ENCODE peak calls at places on chromosomes 11 and 22, in nine cellular contexts. One of them, this sample, is unnamed.

GRCh38 chr11:1233351-1234053 is 10.6 kb downstream of the MUC5B start:
- DNase-seq in SK-N-SH: peak; percentile 49
- DNase-seq in HCT116: no peak
- DNase-seq in hepatocyte: no peak
- DNase-seq in MM.1S: no peak
- DNase-seq in neural progenitor cell: no peak
- DNase-seq in OCI-LY7: no peak
- DNase-seq in PC-3: peak; percentile 34
- DNase-seq in GM23248: no peak
- DNase-seq in this sample: no peak

GRCh38 chr22:34814260-34814659 is 251.7 kb upstream of the ISX start:
- DNase-seq in neural progenitor cell: no peak
- DNase-seq in HCT116: no peak
- DNase-seq in hepatocyte: peak; percentile 21
- DNase-seq in SK-N-SH: no peak
- DNase-seq in GM23248: no peak
- DNase-seq in MM.1S: no peak
- DNase-seq in PC-3: no peak
- DNase-seq in OCI-LY7: no peak
- DNase-seq in this sample: no peak

GRCh38 chr11:12192796-12193514 is 82.6 kb downstream of the MICAL2 start:
- DNase-seq in PC-3: no peak
- DNase-seq in SK-N-SH: no peak
- DNase-seq in OCI-LY7: no peak
- DNase-seq in neural progenitor cell: no peak
- DNase-seq in HCT116: no peak
- DNase-seq in GM23248: no peak
- DNase-seq in hepatocyte: no peak
- DNase-seq in MM.1S: no peak
- DNase-seq in this sample: no peak

GRCh38 chr11:110087820-110088534 is 5.2 kb upstream of the ZC3H12C start:
- DNase-seq in neural progenitor cell: no peak
- DNase-seq in OCI-LY7: no peak
- DNase-seq in SK-N-SH: no peak
- DNase-seq in HCT116: no peak
- DNase-seq in MM.1S: no peak
- DNase-seq in GM23248: peak; percentile 72
- DNase-seq in hepatocyte: no peak
- DNase-seq in PC-3: no peak
- DNase-seq in this sample: no peak

GRCh38 chr11:16959528-16960100 is 54.6 kb downstream of the PLEKHA7 start:
- DNase-seq in SK-N-SH: no peak
- DNase-seq in PC-3: no peak
- DNase-seq in OCI-LY7: no peak
- DNase-seq in hepatocyte: no peak
- DNase-seq in MM.1S: peak; percentile 70
- DNase-seq in neural progenitor cell: peak; percentile 47
- DNase-seq in HCT116: no peak
- DNase-seq in GM23248: no peak
- DNase-seq in this sample: no peak

GRCh38 chr11:134126197-134126822 is 57.4 kb downstream of the JAM3 start:
- DNase-seq in neural progenitor cell: no peak
- DNase-seq in HCT116: no peak
- DNase-seq in SK-N-SH: peak; percentile 50
- DNase-seq in MM.1S: no peak
- DNase-seq in PC-3: peak; percentile 20
- DNase-seq in hepatocyte: peak; percentile 26
- DNase-seq in OCI-LY7: no peak
- DNase-seq in GM23248: peak; percentile 96
- DNase-seq in this sample: peak; percentile 28

GRCh38 chr11:64007629-64008282 is 21.5 kb downstream of the OTUB1 start:
- DNase-seq in HCT116: peak; percentile 54
- DNase-seq in SK-N-SH: peak; percentile 91
- DNase-seq in GM23248: peak; percentile 84
- DNase-seq in OCI-LY7: no peak
- DNase-seq in PC-3: no peak
- DNase-seq in MM.1S: no peak
- DNase-seq in neural progenitor cell: peak; percentile 87
- DNase-seq in hepatocyte: peak; percentile 85
- DNase-seq in this sample: peak; percentile 95

GRCh38 chr11:22982903-22983302 is 122.6 kb upstream of the CCDC179 start:
- DNase-seq in PC-3: no peak
- DNase-seq in MM.1S: no peak
- DNase-seq in OCI-LY7: no peak
- DNase-seq in neural progenitor cell: no peak
- DNase-seq in SK-N-SH: no peak
- DNase-seq in HCT116: no peak
- DNase-seq in GM23248: no peak
- DNase-seq in hepatocyte: no peak
- DNase-seq in this sample: no peak

GRCh38 chr11:94175545-94175944 is 46.9 kb downstream of the PANX1 start:
- DNase-seq in HCT116: no peak
- DNase-seq in OCI-LY7: no peak
- DNase-seq in neural progenitor cell: no peak
- DNase-seq in GM23248: peak; percentile 96
- DNase-seq in PC-3: no peak
- DNase-seq in MM.1S: no peak
- DNase-seq in SK-N-SH: no peak
- DNase-seq in hepatocyte: no peak
- DNase-seq in this sample: no peak

GRCh38 chr22:36332623-36333331 is 55.0 kb downstream of the MYH9 start:
- DNase-seq in PC-3: peak; percentile 89
- DNase-seq in SK-N-SH: no peak
- DNase-seq in HCT116: no peak
- DNase-seq in MM.1S: peak; percentile 78
- DNase-seq in neural progenitor cell: no peak
- DNase-seq in hepatocyte: peak; percentile 71
- DNase-seq in OCI-LY7: peak; percentile 36
- DNase-seq in GM23248: peak; percentile 45
- DNase-seq in this sample: no peak

GRCh38 chr22:19759994-19760651 is 455 bp upstream of the TBX1 start:
- DNase-seq in PC-3: peak; percentile 2
- DNase-seq in hepatocyte: no peak
- DNase-seq in SK-N-SH: peak; percentile 74
- DNase-seq in MM.1S: no peak
- DNase-seq in neural progenitor cell: peak; percentile 36
- DNase-seq in GM23248: peak; percentile 46
- DNase-seq in OCI-LY7: no peak
- DNase-seq in HCT116: no peak
- DNase-seq in this sample: peak; percentile 42

GRCh38 chr11:16184588-16184987 is 171.8 kb downstream of the SOX6 start:
- DNase-seq in OCI-LY7: no peak
- DNase-seq in neural progenitor cell: no peak
- DNase-seq in SK-N-SH: no peak
- DNase-seq in MM.1S: no peak
- DNase-seq in HCT116: no peak
- DNase-seq in hepatocyte: peak; percentile 75
- DNase-seq in GM23248: peak; percentile 87
- DNase-seq in PC-3: peak; percentile 60
- DNase-seq in this sample: no peak

GRCh38 chr11:113288286-113288863 is 26.0 kb upstream of the TTC12 start:
- DNase-seq in MM.1S: no peak
- DNase-seq in SK-N-SH: no peak
- DNase-seq in PC-3: no peak
- DNase-seq in hepatocyte: peak; percentile 38
- DNase-seq in neural progenitor cell: no peak
- DNase-seq in GM23248: no peak
- DNase-seq in OCI-LY7: no peak
- DNase-seq in HCT116: no peak
- DNase-seq in this sample: no peak

GRCh38 chr11:63609536-63609935 is 4.7 kb downstream of the PLAAT3 start:
- DNase-seq in hepatocyte: no peak
- DNase-seq in HCT116: no peak
- DNase-seq in PC-3: no peak
- DNase-seq in SK-N-SH: peak; percentile 44
- DNase-seq in MM.1S: no peak
- DNase-seq in GM23248: no peak
- DNase-seq in neural progenitor cell: no peak
- DNase-seq in OCI-LY7: no peak
- DNase-seq in this sample: no peak

DNA sequence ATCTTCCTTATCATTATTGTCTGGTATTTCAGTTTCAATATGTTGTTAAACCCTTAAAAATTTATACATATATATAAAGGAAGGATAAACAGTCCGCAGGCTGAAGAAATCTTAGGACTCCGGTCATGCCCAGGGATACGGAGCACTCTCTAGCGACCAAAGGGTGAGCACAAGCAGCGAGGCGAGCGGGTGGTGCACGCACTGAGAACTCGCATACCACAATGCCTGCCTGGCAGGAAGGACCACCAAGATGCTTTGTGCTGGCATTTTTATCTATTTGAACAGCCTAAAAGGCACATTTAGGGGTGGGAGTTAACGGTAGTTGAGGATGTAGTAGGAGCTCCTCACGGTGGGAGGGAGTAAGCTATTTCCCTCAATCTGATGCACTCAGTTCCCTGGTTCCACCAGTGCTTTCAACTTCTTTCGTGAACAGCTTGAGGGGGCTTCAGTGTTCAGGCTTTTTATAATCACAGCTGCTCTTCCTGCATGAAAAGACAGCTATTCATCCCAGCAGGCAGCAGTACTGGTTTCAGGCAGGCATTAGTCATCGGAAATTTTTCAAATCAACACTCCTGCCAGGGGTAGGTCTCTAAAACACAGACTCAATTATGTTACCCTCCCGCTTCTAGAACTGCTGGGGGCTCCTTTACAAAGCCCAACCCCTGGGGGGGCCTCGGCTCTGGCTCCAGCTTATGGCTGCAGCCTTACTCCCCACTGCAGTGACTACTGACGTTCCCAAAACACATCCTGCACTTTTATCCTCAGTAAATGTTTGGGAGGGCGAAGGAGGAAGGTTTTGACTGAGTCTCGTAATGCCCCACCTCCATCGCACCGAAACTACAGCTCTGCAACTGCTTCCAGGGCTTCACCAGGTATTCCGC is 6.0 kb downstream of the POLDIP3 start:
- DNase-seq in MM.1S: no peak
- DNase-seq in GM23248: peak; percentile 74
- DNase-seq in hepatocyte: no peak
- DNase-seq in HCT116: no peak
- DNase-seq in OCI-LY7: no peak
- DNase-seq in SK-N-SH: no peak
- DNase-seq in neural progenitor cell: peak; percentile 31
- DNase-seq in PC-3: peak; percentile 14
- DNase-seq in this sample: no peak
- TF ChIP-seq EZH2phosphoT487 in MM.1S: no peak
- TF ChIP-seq EZH2phosphoT487 in GM23248: no peak
- TF ChIP-seq EZH2phosphoT487 in hepatocyte: no peak
- TF ChIP-seq EZH2phosphoT487 in HCT116: no peak
- TF ChIP-seq EZH2phosphoT487 in OCI-LY7: no peak
- TF ChIP-seq EZH2phosphoT487 in SK-N-SH: no peak
- TF ChIP-seq EZH2phosphoT487 in neural progenitor cell: no peak
- TF ChIP-seq EZH2phosphoT487 in PC-3: no peak
- TF ChIP-seq EZH2phosphoT487 in this sample: no peak

GRCh38 chr22:45922661-45923060 is 54.3 kb downstream of the WNT7B start:
- DNase-seq in MM.1S: no peak
- DNase-seq in hepatocyte: no peak
- DNase-seq in neural progenitor cell: no peak
- DNase-seq in HCT116: no peak
- DNase-seq in GM23248: no peak
- DNase-seq in OCI-LY7: no peak
- DNase-seq in PC-3: no peak
- DNase-seq in SK-N-SH: no peak
- DNase-seq in this sample: no peak

GRCh38 chr22:45922256-45922655 is 54.7 kb downstream of the WNT7B start:
- DNase-seq in PC-3: no peak
- DNase-seq in HCT116: no peak
- DNase-seq in OCI-LY7: no peak
- DNase-seq in GM23248: no peak
- DNase-seq in neural progenitor cell: no peak
- DNase-seq in SK-N-SH: no peak
- DNase-seq in MM.1S: no peak
- DNase-seq in hepatocyte: no peak
- DNase-seq in this sample: no peak

GRCh38 chr22:45923212-45923611 is 53.8 kb downstream of the WNT7B start:
- DNase-seq in PC-3: no peak
- DNase-seq in GM23248: no peak
- DNase-seq in SK-N-SH: no peak
- DNase-seq in OCI-LY7: no peak
- DNase-seq in HCT116: no peak
- DNase-seq in MM.1S: no peak
- DNase-seq in hepatocyte: no peak
- DNase-seq in neural progenitor cell: no peak
- DNase-seq in this sample: no peak

GRCh38 chr22:45925811-45926351 is 51.1 kb downstream of the WNT7B start:
- DNase-seq in OCI-LY7: no peak
- DNase-seq in MM.1S: no peak
- DNase-seq in hepatocyte: no peak
- DNase-seq in GM23248: no peak
- DNase-seq in HCT116: no peak
- DNase-seq in SK-N-SH: no peak
- DNase-seq in neural progenitor cell: no peak
- DNase-seq in PC-3: peak; percentile 21
- DNase-seq in this sample: no peak

DNA sequence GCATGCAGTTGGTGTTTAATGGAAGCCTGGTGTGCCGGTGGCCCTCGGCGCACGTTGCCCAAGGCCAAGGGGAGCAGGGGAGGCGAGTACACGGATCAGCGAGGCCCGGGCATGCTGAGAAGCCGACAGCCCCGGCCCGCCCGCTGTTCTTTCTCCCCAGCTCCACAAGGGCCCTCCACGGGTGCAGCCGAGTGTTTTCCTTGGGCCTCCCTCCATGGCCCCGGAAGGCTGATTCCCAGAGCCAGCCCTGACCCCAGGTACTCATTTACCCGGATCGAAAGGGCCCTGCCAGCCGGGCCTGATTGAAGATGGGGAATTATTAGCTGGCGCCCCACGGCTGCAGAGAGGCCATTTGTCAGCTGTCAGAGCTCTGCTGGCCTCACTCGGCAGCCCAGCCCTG is 53.1 kb downstream of the WNT7B start:
- DNase-seq in OCI-LY7: no peak
- DNase-seq in HCT116: no peak
- DNase-seq in hepatocyte: no peak
- DNase-seq in neural progenitor cell: no peak
- DNase-seq in MM.1S: no peak
- DNase-seq in GM23248: no peak
- DNase-seq in SK-N-SH: no peak
- DNase-seq in PC-3: no peak
- DNase-seq in this sample: no peak
- TF ChIP-seq EZH2phosphoT487 in OCI-LY7: no peak
- TF ChIP-seq EZH2phosphoT487 in HCT116: no peak
- TF ChIP-seq EZH2phosphoT487 in hepatocyte: no peak
- TF ChIP-seq EZH2phosphoT487 in neural progenitor cell: no peak
- TF ChIP-seq EZH2phosphoT487 in MM.1S: no peak
- TF ChIP-seq EZH2phosphoT487 in GM23248: no peak
- TF ChIP-seq EZH2phosphoT487 in SK-N-SH: no peak
- TF ChIP-seq EZH2phosphoT487 in PC-3: no peak
- TF ChIP-seq EZH2phosphoT487 in this sample: no peak

GRCh38 chr11:76236092-76237026 is 30.1 kb upstream of the WNT11 start:
- DNase-seq in PC-3: peak; percentile 56
- DNase-seq in neural progenitor cell: peak; percentile 93
- DNase-seq in SK-N-SH: peak; percentile 84
- DNase-seq in hepatocyte: peak; percentile 80
- DNase-seq in MM.1S: peak; percentile 56
- DNase-seq in OCI-LY7: no peak
- DNase-seq in GM23248: peak; percentile 85
- DNase-seq in HCT116: peak; percentile 16
- DNase-seq in this sample: peak; percentile 86
- TF ChIP-seq EZH2phosphoT487 in PC-3: no peak
- TF ChIP-seq EZH2phosphoT487 in neural progenitor cell: no peak
- TF ChIP-seq EZH2phosphoT487 in SK-N-SH: no peak
- TF ChIP-seq EZH2phosphoT487 in hepatocyte: no peak
- TF ChIP-seq EZH2phosphoT487 in MM.1S: no peak
- TF ChIP-seq EZH2phosphoT487 in OCI-LY7: no peak
- TF ChIP-seq EZH2phosphoT487 in GM23248: no peak
- TF ChIP-seq EZH2phosphoT487 in HCT116: no peak
- TF ChIP-seq EZH2phosphoT487 in this sample: no peak

GRCh38 chr11:69799582-69799981 is 19.6 kb downstream of the FGF3 start:
- DNase-seq in MM.1S: no peak
- DNase-seq in SK-N-SH: peak; percentile 63
- DNase-seq in GM23248: peak; percentile 59
- DNase-seq in OCI-LY7: peak; percentile 54
- DNase-seq in HCT116: peak; percentile 84
- DNase-seq in hepatocyte: no peak
- DNase-seq in neural progenitor cell: peak; percentile 37
- DNase-seq in PC-3: peak; percentile 70
- DNase-seq in this sample: peak; percentile 85
- TF ChIP-seq EZH2phosphoT487 in MM.1S: no peak
- TF ChIP-seq EZH2phosphoT487 in SK-N-SH: no peak
- TF ChIP-seq EZH2phosphoT487 in GM23248: no peak
- TF ChIP-seq EZH2phosphoT487 in OCI-LY7: no peak
- TF ChIP-seq EZH2phosphoT487 in HCT116: no peak
- TF ChIP-seq EZH2phosphoT487 in hepatocyte: no peak
- TF ChIP-seq EZH2phosphoT487 in neural progenitor cell: no peak
- TF ChIP-seq EZH2phosphoT487 in PC-3: no peak
- TF ChIP-seq EZH2phosphoT487 in this sample: no peak

This sample was measured in GM23338.